ENCODE peak calls at places on chromosomes 1 and 21, in seven cellular contexts. H, S, K, J, Q, V and T are unnamed samples.

GRCh38 chr21:46544003-46544402 is 60.9 kb downstream of the S100B start:
- DNase-seq in Q (no peak), V (no peak), H (no peak), K (no peak), S (no peak), J (no peak), T (no peak)

GRCh38 chr1:7845761-7846160 is 7.1 kb downstream of the UTS2 start:
- DNase-seq in S (peak), H (no peak), J (no peak), K (no peak), V (no peak), Q (no peak), T (no peak)

GRCh38 chr1:17008208-17008855 is 3.4 kb downstream of the ATP13A2 start:
- DNase-seq in Q (no peak), V (no peak), S (no peak), J (no peak), H (no peak), K (no peak), T (no peak)

GRCh38 chr1:26275580-26276431 is 4.1 kb upstream of the SH3BGRL3 start:
- DNase-seq in Q (peak), J (peak), V (peak), S (peak), K (peak), H (peak), T (peak)

GRCh38 chr1:54557956-54558355 is 9.9 kb downstream of the ACOT11 start:
- DNase-seq in J (no peak), V (no peak), H (no peak), Q (no peak), S (no peak), K (no peak), T (no peak)

GRCh38 chr1:45334308-45335245 is 5.4 kb upstream of the TOE1 start:
- DNase-seq in H (peak), J (peak), Q (no peak), K (no peak), V (no peak), S (no peak), T (no peak)

GRCh38 chr1:184757406-184757805 is 2.7 kb upstream of the EDEM3 start:
- DNase-seq in Q (no peak), V (no peak), K (no peak), H (no peak), S (no peak), J (no peak), T (no peak)

GRCh38 chr1:235741294-235741693 is 91.7 kb upstream of the GNG4 start:
- DNase-seq in K (no peak), J (no peak), H (no peak), Q (no peak), V (no peak), S (peak), T (peak)

GRCh38 chr1:57485643-57486042 is 61.8 kb upstream of the DAB1 start:
- DNase-seq in K (no peak), S (peak), Q (no peak), V (no peak), H (no peak), J (no peak), T (no peak)

GRCh38 chr1:81820761-81821160 is 20.0 kb downstream of the ADGRL2 start:
- DNase-seq in K (no peak), H (no peak), V (no peak), J (no peak), Q (no peak), S (no peak), T (no peak)

GRCh38 chr21:32645261-32646182 is 33.3 kb upstream of the CFAP298 start:
- DNase-seq in S (no peak), K (peak), Q (no peak), J (no peak), H (peak), V (no peak), T (no peak)

GRCh38 chr21:34986561-34987533 is 62.3 kb downstream of the RUNX1 start:
- DNase-seq in H (peak), Q (no peak), S (peak), K (no peak), V (no peak), J (peak), T (peak)

GRCh38 chr21:21200939-21201610 is 202.9 kb downstream of the NCAM2 start:
- DNase-seq in H (no peak), V (no peak), K (no peak), Q (no peak), S (no peak), J (no peak), T (no peak)
- H3K4me3 ChIP-seq in H (no peak), V (no peak), K (peak), Q (no peak), S (peak), J (no peak), T (no peak)

DNA sequence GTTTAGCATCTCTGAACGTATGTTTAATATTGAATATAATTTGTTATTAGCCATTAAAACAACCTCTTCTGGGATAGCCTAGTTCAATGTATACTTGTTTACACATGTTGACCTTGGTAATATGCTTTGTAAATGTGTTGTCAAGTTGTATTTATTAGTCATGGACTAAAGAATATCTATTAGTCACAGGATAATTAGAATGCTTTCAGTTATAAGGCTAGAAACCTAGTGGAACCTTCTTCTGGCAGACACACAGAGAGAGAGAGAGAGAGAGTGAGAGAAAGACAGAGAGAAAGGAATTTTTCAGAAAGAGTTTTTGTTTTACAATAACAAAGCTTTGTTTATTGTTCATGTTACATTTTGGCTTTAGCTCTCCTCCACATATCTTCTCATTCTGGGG is 181.1 kb upstream of the APP start:
- DNase-seq in K (no peak), Q (no peak), V (no peak), H (no peak), J (no peak), S (peak), T (no peak)
- H3K4me3 ChIP-seq in K (no peak), Q (no peak), V (no peak), H (no peak), J (no peak), S (no peak), T (no peak)

DNA sequence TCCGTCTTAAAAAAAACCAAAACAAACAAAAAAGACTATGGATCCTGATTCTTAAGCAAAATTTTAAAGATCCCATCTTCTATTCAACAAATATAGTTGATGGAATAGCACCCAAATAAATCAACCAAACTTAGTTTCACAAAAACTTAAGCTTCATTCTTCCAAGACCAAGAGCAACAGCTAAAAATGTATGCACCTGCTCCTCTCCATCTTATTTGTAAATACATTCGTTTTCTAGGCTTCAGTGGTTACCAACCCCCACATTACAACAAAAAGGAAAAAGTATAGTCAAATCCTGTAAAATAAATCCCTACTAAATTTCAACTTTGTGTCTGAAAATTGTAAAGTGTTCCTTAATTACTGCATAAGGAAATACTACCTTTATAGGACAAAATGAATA is 3.9 kb downstream of the PTP4A2 start:
- DNase-seq in Q (no peak), H (no peak), J (no peak), K (no peak), V (no peak), S (no peak), T (no peak)
- H3K4me3 ChIP-seq in Q (no peak), H (no peak), J (no peak), K (no peak), V (no peak), S (peak), T (no peak)

GRCh38 chr1:156119503-156120209 is 5.1 kb downstream of the LMNA start:
- DNase-seq in Q (no peak), V (peak), S (peak), J (peak), H (peak), K (no peak), T (no peak)

GRCh38 chr1:156115514-156116374 is 1.2 kb downstream of the LMNA start:
- DNase-seq in K (peak), Q (peak), H (peak), V (peak), S (peak), J (peak), T (no peak)

GRCh38 chr1:156118175-156118868 is 3.8 kb downstream of the LMNA start:
- DNase-seq in H (no peak), S (peak), V (peak), Q (peak), J (peak), K (peak), T (no peak)

GRCh38 chr1:156114919-156115513 is 505 bp downstream of the LMNA start:
- DNase-seq in J (no peak), Q (no peak), S (no peak), H (peak), K (peak), V (no peak), T (no peak)

GRCh38 chr1:156117414-156118174 is 3.1 kb downstream of the LMNA start:
- DNase-seq in S (no peak), V (no peak), Q (no peak), J (no peak), K (no peak), H (no peak), T (no peak)
- H3K4me3 ChIP-seq in S (peak), V (peak), Q (peak), J (no peak), K (peak), H (peak), T (peak)

DNA sequence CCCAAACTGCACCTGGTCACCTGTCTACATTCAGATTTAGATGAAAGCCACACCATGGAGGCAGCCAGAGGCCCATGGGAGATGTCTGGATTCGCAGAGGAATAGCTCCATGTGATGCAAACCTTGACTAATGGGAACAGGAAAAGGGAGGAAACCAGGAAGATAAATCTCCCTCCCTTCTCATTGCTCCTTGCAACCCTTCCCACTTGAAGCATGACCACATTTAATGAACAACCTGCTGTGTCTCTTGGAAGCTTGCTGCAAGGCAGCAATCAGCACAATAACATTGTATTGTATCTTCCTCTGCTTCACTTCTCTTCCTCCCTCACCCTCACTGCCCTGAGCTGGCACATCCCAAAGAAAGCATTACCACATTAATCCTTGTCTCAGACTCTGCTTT is 42.5 kb upstream of the KLF17 start:
- DNase-seq in V (no peak), H (no peak), K (no peak), J (no peak), S (no peak), Q (no peak), T (peak)
- H3K4me3 ChIP-seq in V (no peak), H (no peak), K (no peak), J (no peak), S (no peak), Q (no peak), T (no peak)

DNA sequence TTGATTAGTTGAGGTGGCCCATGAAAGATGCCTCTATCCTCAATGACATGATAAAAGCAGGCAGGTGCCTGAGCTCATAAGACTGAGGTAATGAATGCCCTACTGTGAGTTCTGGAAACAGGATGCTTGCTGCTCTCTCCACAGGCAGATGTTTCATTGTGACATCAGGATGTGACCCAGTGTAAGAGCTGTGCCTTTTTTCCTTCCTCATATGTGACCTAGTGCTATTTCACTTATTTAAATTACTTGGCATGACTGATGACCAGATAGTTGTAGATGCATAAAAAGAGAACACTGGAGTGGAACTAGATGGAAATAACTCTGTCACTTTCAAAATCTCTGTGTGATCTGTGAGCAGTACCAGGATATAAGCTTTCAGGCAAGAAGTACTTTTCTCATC is 31.9 kb downstream of the KIF14 start:
- DNase-seq in K (no peak), V (no peak), Q (no peak), H (no peak), S (no peak), J (peak), T (no peak)
- H3K4me3 ChIP-seq in K (no peak), V (no peak), Q (no peak), H (no peak), S (no peak), J (no peak), T (no peak)

GRCh38 chr1:159141584-159142518 is 29.6 kb upstream of the CADM3 start:
- DNase-seq in J (no peak), H (peak), K (no peak), Q (no peak), S (peak), V (no peak), T (peak)
- H3K4me3 ChIP-seq in J (no peak), H (no peak), K (no peak), Q (no peak), S (no peak), V (no peak), T (peak)

DNA sequence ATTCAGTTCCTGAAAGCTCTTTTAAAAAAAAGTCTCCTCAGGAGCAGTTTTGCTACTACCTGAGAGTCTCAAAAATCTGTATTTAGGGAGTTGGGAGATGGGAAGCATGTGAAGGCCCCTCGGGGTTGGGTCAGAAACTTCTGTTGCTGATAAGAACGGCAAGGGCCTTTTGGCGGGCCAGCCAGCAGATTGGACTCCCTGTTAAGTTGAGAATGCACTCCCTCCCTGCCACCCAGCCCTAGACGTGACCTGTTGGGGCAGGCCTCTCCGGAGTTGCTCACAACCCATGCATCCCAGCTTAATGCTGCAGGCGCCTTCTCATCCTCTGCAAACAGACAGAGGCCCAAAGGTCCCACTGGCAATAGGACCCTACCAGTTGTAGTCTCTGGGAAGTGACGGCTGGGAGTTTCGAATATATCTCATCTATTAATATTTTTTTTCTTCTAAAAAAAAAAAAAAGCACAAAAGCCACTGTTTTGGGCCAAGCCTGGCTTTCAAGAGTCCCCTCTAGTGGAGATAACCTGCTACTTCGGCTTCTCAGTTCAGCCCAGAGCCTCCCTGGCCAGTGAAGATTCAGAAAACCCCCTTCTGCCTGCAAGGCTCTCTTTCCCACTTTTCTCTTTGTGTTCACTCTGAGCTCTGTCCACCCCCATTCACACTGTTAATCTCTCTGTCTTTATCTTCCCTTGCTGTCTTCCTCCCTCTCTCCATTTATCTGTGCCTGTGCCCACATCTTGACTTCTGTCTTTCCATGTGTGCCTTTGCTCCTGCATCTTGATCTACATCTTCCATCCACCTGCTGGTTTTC is 5.3 kb downstream of the PLXNA2 start:
- DNase-seq in J (no peak), V (no peak), K (no peak), S (peak), Q (peak), H (peak), T (no peak)
- H3K4me3 ChIP-seq in J (no peak), V (no peak), K (peak), S (no peak), Q (no peak), H (peak), T (peak)

GRCh38 chr1:32868806-32869455 is 1.8 kb downstream of the FNDC5 start:
- DNase-seq in J (no peak), H (no peak), K (no peak), V (no peak), S (no peak), Q (no peak), T (no peak)

GRCh38 chr1:32871364-32872188 is 864 bp upstream of the FNDC5 start:
- DNase-seq in J (no peak), H (no peak), Q (no peak), S (no peak), V (peak), K (no peak), T (no peak)

GRCh38 chr1:32872189-32872898 is 1.6 kb upstream of the FNDC5 start:
- DNase-seq in V (peak), S (peak), J (peak), H (peak), K (peak), Q (peak), T (peak)

GRCh38 chr1:32869844-32870614 is 683 bp downstream of the FNDC5 start:
- DNase-seq in J (no peak), V (peak), K (no peak), H (peak), S (no peak), Q (no peak), T (no peak)

DNA sequence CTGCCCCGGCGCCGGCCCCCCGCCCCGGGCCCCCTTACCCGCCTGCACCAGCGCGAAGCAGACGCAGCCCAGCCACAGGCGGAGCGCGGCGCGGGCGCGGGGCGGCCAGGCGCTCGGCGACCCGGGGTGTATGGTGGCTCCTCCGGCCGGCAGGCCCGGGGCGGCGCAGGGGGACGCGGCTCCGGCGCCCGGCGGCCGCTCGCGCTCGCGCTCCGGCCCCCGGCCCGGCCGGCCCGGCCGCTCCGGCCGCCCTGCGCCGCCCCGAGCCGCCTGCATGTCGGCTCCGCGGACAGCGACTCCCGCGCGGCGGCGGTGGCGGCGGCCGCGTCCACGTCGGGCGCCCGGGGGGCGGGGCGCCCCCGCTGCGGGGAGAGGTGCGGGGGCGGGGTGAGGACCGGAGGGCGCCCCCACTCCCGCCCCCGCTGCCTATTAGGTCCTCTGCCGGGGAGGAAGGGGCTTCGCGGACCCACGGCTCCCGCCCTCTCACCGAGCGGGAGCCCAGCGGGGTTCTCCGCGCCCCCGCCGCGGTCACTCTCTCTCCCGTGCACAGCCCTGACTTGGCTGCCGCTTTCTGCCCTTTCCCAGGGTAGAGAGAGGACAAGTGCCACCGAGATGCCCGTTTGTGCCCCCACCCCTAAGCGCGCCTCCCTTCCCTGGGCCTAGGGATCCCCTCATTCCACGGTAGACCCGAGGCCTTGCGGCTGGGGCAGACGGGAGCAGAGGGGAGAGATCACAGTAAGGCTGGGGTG is at the start of gene FNDC5:
- DNase-seq in S (peak), J (peak), K (no peak), H (peak), V (peak), Q (no peak), T (no peak)
- H3K4me3 ChIP-seq in S (peak), J (no peak), K (peak), H (peak), V (peak), Q (peak), T (peak)

DNA sequence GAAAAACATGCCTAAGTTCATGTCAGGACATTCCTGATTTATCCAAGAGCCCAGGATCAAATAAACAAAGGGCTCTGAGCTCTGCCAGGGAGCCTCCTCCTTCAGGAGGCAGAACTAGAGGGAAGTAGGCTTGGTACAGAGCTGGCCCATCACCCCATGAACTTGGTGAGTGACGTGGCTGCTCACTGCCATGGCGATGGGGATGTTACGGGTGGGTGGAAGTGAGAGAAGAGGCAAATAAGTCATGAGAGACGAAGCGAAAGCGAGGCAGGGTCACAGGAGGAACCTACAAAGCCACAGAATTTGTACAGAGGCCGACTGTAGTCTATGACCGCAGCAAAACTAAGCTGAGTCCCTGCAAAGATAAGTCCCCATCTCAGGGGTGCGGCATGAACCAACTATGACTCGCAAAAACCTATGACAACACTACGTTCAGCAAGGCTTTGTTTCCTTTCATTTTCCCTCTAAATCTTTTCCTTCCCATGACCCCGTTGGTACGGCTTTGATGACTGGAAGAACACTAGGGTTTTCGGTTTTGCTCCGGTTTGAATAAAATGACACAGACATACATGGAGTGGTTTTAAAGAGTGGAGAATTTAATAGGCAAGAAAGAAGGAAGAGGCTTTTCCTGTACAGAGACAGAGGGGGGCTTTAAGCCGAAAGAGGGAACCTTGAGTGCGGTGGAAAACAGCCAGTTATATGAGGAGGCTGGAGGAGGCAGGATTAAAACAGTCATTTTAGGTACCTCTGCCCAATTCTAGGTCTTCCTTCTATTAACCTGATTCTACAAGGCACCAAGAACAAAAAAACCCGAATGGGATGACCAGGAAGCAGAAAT is 74.1 kb downstream of the CD46 start:
- DNase-seq in H (no peak), V (peak), J (peak), Q (no peak), S (no peak), K (peak), T (no peak)
- H3K4me3 ChIP-seq in H (no peak), V (peak), J (no peak), Q (peak), S (peak), K (peak), T (no peak)